ENCODE peak calls at places on chromosomes 11 and 22, in four cellular contexts. I is CD8-positive, alpha-beta T cell; X is heart right ventricle; Q is IMR-90. U is an unnamed sample.

GRCh38 chr11:62428871-62429601 is 10.2 kb downstream of the SCGB1A1 start:
- DNase-seq in X (no peak), Q (no peak), I (no peak), U (no peak)

GRCh38 chr11:69131644-69132300 is 24.0 kb upstream of the SMIM38 start:
- DNase-seq in X (peak), I (no peak), Q (peak), U (peak)

GRCh38 chr11:65429724-65430405 is 7.3 kb downstream of the NEAT1 start:
- DNase-seq in Q (peak), I (no peak), X (peak), U (peak)

GRCh38 chr11:61922539-61922938 is 5.2 kb upstream of the RAB3IL1 start:
- DNase-seq in I (no peak), Q (peak), X (peak), U (peak)

GRCh38 chr11:100991541-100991940 is 138.1 kb downstream of the PGR start:
- DNase-seq in I (no peak), Q (peak), X (no peak), U (no peak)

GRCh38 chr11:23727821-23728220 is 769.0 kb upstream of the LUZP2 start:
- DNase-seq in I (no peak), Q (peak), X (no peak), U (no peak)

GRCh38 chr11:67632175-67632981 is 2.6 kb upstream of the NUDT8 start:
- DNase-seq in X (peak), I (no peak), Q (no peak), U (peak)

GRCh38 chr22:45246060-45246985 is 5.6 kb upstream of the KIAA0930 start:
- DNase-seq in I (no peak), Q (peak), X (no peak), U (no peak)

GRCh38 chr11:61543606-61544306 is 35.2 kb downstream of the LRRC10B start:
- DNase-seq in X (no peak), Q (peak), I (no peak), U (no peak)

GRCh38 chr11:3189193-3189843 is 24.2 kb upstream of the OSBPL5 start:
- DNase-seq in I (no peak), X (no peak), Q (no peak), U (no peak)

GRCh38 chr11:113384551-113384950 is 3.0 kb upstream of the ANKK1 start:
- DNase-seq in Q (peak), I (no peak), X (no peak), U (no peak)

GRCh38 chr11:47204633-47204989 is 10.2 kb upstream of the DDB2 start:
- DNase-seq in Q (peak), X (no peak), I (no peak), U (no peak)

DNA sequence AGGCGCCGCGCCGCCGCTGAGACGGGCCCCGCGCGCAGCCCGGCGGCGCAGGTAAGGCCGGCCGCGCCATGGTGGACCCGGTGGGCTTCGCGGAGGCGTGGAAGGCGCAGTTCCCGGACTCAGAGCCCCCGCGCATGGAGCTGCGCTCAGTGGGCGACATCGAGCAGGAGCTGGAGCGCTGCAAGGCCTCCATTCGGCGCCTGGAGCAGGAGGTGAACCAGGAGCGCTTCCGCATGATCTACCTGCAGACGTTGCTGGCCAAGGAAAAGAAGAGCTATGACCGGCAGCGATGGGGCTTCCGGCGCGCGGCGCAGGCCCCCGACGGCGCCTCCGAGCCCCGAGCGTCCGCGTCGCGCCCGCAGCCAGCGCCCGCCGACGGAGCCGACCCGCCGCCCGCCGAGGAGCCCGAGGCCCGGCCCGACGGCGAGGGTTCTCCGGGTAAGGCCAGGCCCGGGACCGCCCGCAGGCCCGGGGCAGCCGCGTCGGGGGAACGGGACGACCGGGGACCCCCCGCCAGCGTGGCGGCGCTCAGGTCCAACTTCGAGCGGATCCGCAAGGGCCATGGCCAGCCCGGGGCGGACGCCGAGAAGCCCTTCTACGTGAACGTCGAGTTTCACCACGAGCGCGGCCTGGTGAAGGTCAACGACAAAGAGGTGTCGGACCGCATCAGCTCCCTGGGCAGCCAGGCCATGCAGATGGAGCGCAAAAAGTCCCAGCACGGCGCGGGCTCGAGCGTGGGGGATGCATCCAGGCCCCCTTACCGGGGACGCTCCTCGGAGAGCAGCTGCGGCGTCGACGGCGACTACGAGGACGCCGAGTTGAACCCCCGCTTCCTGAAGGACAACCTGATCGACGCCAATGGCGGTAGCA is 819 bp downstream of the BCR start:
- DNase-seq in I (no peak), X (no peak), Q (no peak), U (peak)
- H3K27ac ChIP-seq in I (peak), X (peak), Q (peak), U (peak)

GRCh38 chr11:126186708-126187481 is 24.6 kb downstream of the RPUSD4 start:
- DNase-seq in Q (no peak), I (no peak), X (no peak), U (no peak)
- TF ChIP-seq CTCF in Q (no peak), I (no peak), X (no peak), U (no peak)

GRCh38 chr11:12827369-12827768 is 153.1 kb downstream of the TEAD1 start:
- DNase-seq in X (no peak), I (no peak), Q (no peak), U (no peak)
- H3K27ac ChIP-seq in X (peak), I (no peak), Q (no peak), U (peak)

GRCh38 chr22:49699928-49700498 is 127.7 kb downstream of the BRD1 start:
- DNase-seq in Q (no peak), I (no peak), X (no peak), U (no peak)

GRCh38 chr22:49702068-49702397 is 125.6 kb downstream of the BRD1 start:
- DNase-seq in I (no peak), Q (no peak), X (no peak), U (no peak)

GRCh38 chr22:49699476-49699875 is 128.2 kb downstream of the BRD1 start:
- DNase-seq in X (no peak), Q (no peak), I (no peak), U (no peak)

GRCh38 chr22:49703391-49703926 is 124.2 kb downstream of the BRD1 start:
- DNase-seq in X (no peak), I (no peak), Q (no peak), U (no peak)

GRCh38 chr22:49701380-49702067 is 126.1 kb downstream of the BRD1 start:
- DNase-seq in X (no peak), I (no peak), Q (no peak), U (no peak)
- TF ChIP-seq CTCF in X (peak), I (peak), Q (no peak), U (peak)

GRCh38 chr11:44852159-44852707 is 98.5 kb downstream of the TP53I11 start:
- DNase-seq in X (no peak), I (no peak), Q (peak), U (no peak)

GRCh38 chr11:44852952-44853351 is 97.7 kb downstream of the TP53I11 start:
- DNase-seq in X (no peak), I (no peak), Q (no peak), U (no peak)

GRCh38 chr11:44855138-44855849 is 95.4 kb downstream of the TP53I11 start:
- DNase-seq in Q (peak), I (no peak), X (no peak), U (no peak)

GRCh38 chr11:44853674-44854073 is 97.0 kb downstream of the TP53I11 start:
- DNase-seq in X (no peak), I (no peak), Q (no peak), U (no peak)

GRCh38 chr11:44854146-44854545 is 96.5 kb downstream of the TP53I11 start:
- DNase-seq in X (no peak), Q (no peak), I (no peak), U (no peak)
- H3K27ac ChIP-seq in X (peak), Q (no peak), I (no peak), U (peak)

U was measured in left ventricle myocardium inferior.